ENCODE peak calls at places on chromosomes 16 and 17, in four cellular contexts. X is SK-N-SH, D is PC-3, M is PC-9. Q is an unnamed sample. For H3F3A and H3K4me1, the result is how much of the 10 kb centered on the place peaks cover.

GRCh38 chr16:71421911-71422310 is 19.9 kb downstream of the TLE7 start:
- DNase-seq in X (peak), D (peak), M (peak), Q (peak)

GRCh38 chr16:11967195-11967911 is 2.3 kb downstream of the TNFRSF17 start:
- DNase-seq in X (no peak), D (no peak), M (no peak), Q (no peak)

GRCh38 chr17:7363311-7363710 is 8.4 kb downstream of the TMEM95 start:
- DNase-seq in X (no peak), D (peak), M (no peak), Q (peak)

GRCh38 chr16:53078765-53079484 is 24.1 kb downstream of the CHD9 start:
- DNase-seq in X (no peak), D (no peak), M (no peak), Q (no peak)

GRCh38 chr16:81473561-81473960 is 29.0 kb downstream of the CMIP start:
- DNase-seq in X (no peak), D (no peak), M (no peak), Q (peak)

GRCh38 chr17:39462644-39463375 is 1.5 kb downstream of the CDK12 start:
- DNase-seq in X (peak), D (no peak), M (no peak), Q (peak)

GRCh38 chr17:73757324-73757942 is 113.2 kb upstream of the SDK2 start:
- DNase-seq in X (no peak), D (no peak), M (no peak), Q (no peak)

GRCh38 chr16:30997000-30997886 is 12.2 kb downstream of the HSD3B7 start:
- DNase-seq in X (peak), D (peak), M (peak), Q (peak)

GRCh38 chr16:8567355-8568230 is 22.7 kb downstream of the TMEM114 start:
- DNase-seq in X (peak), D (peak), M (peak), Q (peak)

GRCh38 chr17:10053976-10054551 is 144.3 kb downstream of the GAS7 start:
- DNase-seq in X (no peak), D (no peak), M (no peak), Q (no peak)

GRCh38 chr16:4273858-4274291 is 1.1 kb upstream of the TFAP4 start:
- DNase-seq in X (peak), D (peak), M (peak), Q (peak)

GRCh38 chr16:59604331-59604730 is 870.2 kb upstream of the GOT2 start:
- DNase-seq in X (no peak), D (peak), M (no peak), Q (peak)

GRCh38 chr17:43814714-43815113 is 18.2 kb downstream of the MPP3 start:
- DNase-seq in X (no peak), D (peak), M (peak), Q (peak)

GRCh38 chr17:83200231-83200699 is 120.9 kb downstream of the METRNL start:
- DNase-seq in X (no peak), D (peak), M (peak), Q (peak)

GRCh38 chr16:84514874-84515835 is 10.7 kb upstream of the MEAK7 start:
- DNase-seq in X (no peak), D (no peak), M (peak), Q (no peak)

GRCh38 chr16:14284930-14285541 is 213.9 kb downstream of the MRTFB start:
- DNase-seq in X (no peak), D (peak), M (peak), Q (peak)

GRCh38 chr16:56939801-56940200 is 7.9 kb downstream of the HERPUD1 start:
- DNase-seq in X (no peak), D (no peak), M (no peak), Q (no peak)
- H3F3A ChIP-seq in X (under half), D (under half), M (half or more), Q (half or more)

GRCh38 chr16:86808863-86809444 is 230.6 kb downstream of the FOXL1 start:
- DNase-seq in X (no peak), D (no peak), M (no peak), Q (no peak)

GRCh38 chr16:86809458-86809955 is 231.2 kb downstream of the FOXL1 start:
- DNase-seq in X (no peak), D (peak), M (no peak), Q (peak)

GRCh38 chr16:86806181-86806837 is 228.0 kb downstream of the FOXL1 start:
- DNase-seq in X (no peak), D (no peak), M (no peak), Q (no peak)

GRCh38 chr16:86805210-86805609 is 226.9 kb downstream of the FOXL1 start:
- DNase-seq in X (no peak), D (no peak), M (no peak), Q (no peak)

GRCh38 chr16:86806838-86807351 is 228.5 kb downstream of the FOXL1 start:
- DNase-seq in X (no peak), D (no peak), M (no peak), Q (no peak)
- H3K4me3 ChIP-seq in X (no peak), D (no peak), M (no peak), Q (no peak)

DNA sequence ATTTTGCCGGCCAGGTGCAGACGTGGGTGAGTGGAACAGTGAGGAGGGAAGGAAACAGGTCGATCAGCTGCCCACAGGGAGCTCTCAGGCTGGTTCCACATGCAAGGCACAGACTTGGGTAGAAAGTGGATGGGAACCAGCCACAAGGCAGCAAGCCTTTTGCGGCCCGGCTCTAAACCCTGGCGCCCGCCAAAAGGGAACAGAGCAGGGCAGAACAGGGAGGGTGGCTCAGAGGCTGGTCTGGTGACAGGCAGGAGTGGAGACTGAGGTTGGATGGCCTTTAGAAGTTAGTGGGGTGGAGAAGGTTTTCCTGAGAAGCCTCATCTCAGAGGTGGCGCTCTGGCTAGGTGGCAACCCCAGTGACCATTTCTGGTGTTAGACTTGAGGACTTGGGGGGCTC is 10.4 kb downstream of the LLGL2 start:
- DNase-seq in X (no peak), D (no peak), M (no peak), Q (no peak)
- H3K4me1 ChIP-seq in X (under half), D (under half), M (under half), Q (under half)

GRCh38 chr17:48011405-48012150 is 26.0 kb downstream of the COPZ2 start:
- DNase-seq in X (peak), D (peak), M (peak), Q (peak)
- H3F3A ChIP-seq in X (under half), D (under half), M (under half), Q (under half)

DNA sequence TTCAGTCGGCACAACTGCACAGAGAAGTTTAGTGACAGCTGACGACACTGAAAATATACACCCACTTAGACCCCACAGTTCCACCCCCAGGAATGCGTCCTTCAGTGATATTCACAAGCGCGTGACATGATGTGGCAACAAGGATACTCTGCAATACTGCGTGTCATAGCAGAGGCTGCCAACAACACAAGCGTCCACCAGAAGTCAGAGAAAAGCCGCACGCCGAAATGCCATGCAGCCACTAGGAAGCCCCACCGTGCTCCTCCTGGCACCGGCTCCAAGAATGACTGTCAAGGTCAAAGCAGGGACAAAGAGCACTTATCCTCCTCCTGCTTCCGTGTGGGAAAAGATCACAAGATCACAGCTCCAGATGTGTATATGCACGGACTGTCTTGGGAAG is 3.5 kb downstream of the ATP2A3 start:
- DNase-seq in X (no peak), D (no peak), M (no peak), Q (peak)
- H3K4me3 ChIP-seq in X (no peak), D (no peak), M (no peak), Q (no peak)

GRCh38 chr16:66895999-66896398 is 15.7 kb downstream of the PDP2 start:
- DNase-seq in X (no peak), D (no peak), M (no peak), Q (no peak)
- H3K4me1 ChIP-seq in X (under half), D (under half), M (under half), Q (under half)